ENCODE peak calls at places on chromosomes 2 and 18, in ten cellular contexts. B is brain microvascular endothelial cell; W is body of pancreas; A is esophagus muscularis mucosa; D is lower lobe of right lung; Z is aorta; K is CD8-positive, alpha-beta T cell; U is esophagus squamous epithelium; V is A549; X is transverse colon. G is an unnamed sample.

GRCh38 chr2:99399063-99399462 is 61.9 kb downstream of the EIF5B start:
- DNase-seq in B (no peak), W (no peak), A (no peak), D (no peak), Z (no peak), K (no peak), U (no peak), V (no peak), X (no peak), G (no peak)

GRCh38 chr2:37456479-37456878 is 112.0 kb downstream of the QPCT start:
- DNase-seq in B (no peak), W (no peak), A (no peak), D (no peak), Z (no peak), K (peak), U (no peak), V (no peak), X (no peak), G (no peak)

GRCh38 chr2:64063924-64064331 is 44.7 kb upstream of the VPS54 start:
- DNase-seq in B (peak), W (peak), A (no peak), D (no peak), Z (no peak), K (no peak), U (no peak), V (no peak), X (no peak), G (no peak)

GRCh38 chr2:38079111-38080052 is 3.4 kb upstream of the CYP1B1 start:
- DNase-seq in B (no peak), W (no peak), A (no peak), D (no peak), Z (peak), K (no peak), U (no peak), V (no peak), X (no peak), G (no peak)

GRCh38 chr18:80022613-80023012 is 11.6 kb upstream of the RBFA start:
- DNase-seq in B (no peak), W (no peak), A (no peak), D (no peak), Z (no peak), K (no peak), U (no peak), V (peak), X (no peak), G (no peak)

GRCh38 chr2:98908909-98909308 is 27.1 kb downstream of the CRACDL start:
- DNase-seq in B (peak), W (no peak), A (peak), D (no peak), Z (no peak), K (no peak), U (no peak), V (no peak), X (no peak), G (no peak)

GRCh38 chr2:157853211-157853610 is 22.9 kb downstream of the ACVR1 start:
- DNase-seq in B (no peak), W (no peak), A (no peak), D (no peak), Z (no peak), K (no peak), U (no peak), V (no peak), X (no peak), G (no peak)

GRCh38 chr2:226903179-226903578 is 67.3 kb downstream of the RHBDD1 start:
- DNase-seq in B (peak), W (no peak), A (no peak), D (no peak), Z (no peak), K (no peak), U (no peak), V (peak), X (no peak), G (no peak)

GRCh38 chr2:68278169-68278568 is 25.8 kb upstream of the PPP3R1 start:
- DNase-seq in B (no peak), W (no peak), A (no peak), D (no peak), Z (no peak), K (no peak), U (no peak), V (no peak), X (no peak), G (no peak)

GRCh38 chr2:235561450-235561849 is 67.6 kb downstream of the AGAP1 start:
- DNase-seq in B (no peak), W (no peak), A (no peak), D (no peak), Z (no peak), K (no peak), U (no peak), V (no peak), X (no peak), G (no peak)

GRCh38 chr2:35454966-35455638 is 900.5 kb upstream of the CRIM1 start:
- DNase-seq in B (peak), W (no peak), A (no peak), D (no peak), Z (no peak), K (no peak), U (no peak), V (peak), X (no peak), G (no peak)

GRCh38 chr2:135960598-135961551 is 24.6 kb downstream of the DARS1 start:
- DNase-seq in B (no peak), W (no peak), A (no peak), D (no peak), Z (no peak), K (no peak), U (no peak), V (no peak), X (no peak), G (no peak)

GRCh38 chr2:65053199-65053598 is 3.0 kb upstream of the CEP68 start:
- DNase-seq in B (no peak), W (no peak), A (no peak), D (no peak), Z (no peak), K (no peak), U (no peak), V (no peak), X (peak), G (peak)

GRCh38 chr2:232328038-232328435 is 50.5 kb upstream of the ALPP start:
- DNase-seq in B (no peak), W (no peak), A (no peak), D (peak), Z (peak), K (no peak), U (no peak), V (no peak), X (no peak), G (no peak)

GRCh38 chr18:78659748-78660147 is 319.9 kb upstream of the SALL3 start:
- DNase-seq in B (no peak), W (peak), A (no peak), D (no peak), Z (no peak), K (no peak), U (no peak), V (no peak), X (no peak), G (peak)

GRCh38 chr18:37551846-37552245 is 13.8 kb downstream of the CELF4 start:
- DNase-seq in B (no peak), W (no peak), A (no peak), D (no peak), Z (no peak), K (no peak), U (no peak), V (no peak), X (no peak), G (peak)

GRCh38 chr2:229492034-229492433 is 220.9 kb upstream of the PID1 start:
- DNase-seq in B (no peak), W (no peak), A (no peak), D (no peak), Z (no peak), K (no peak), U (no peak), V (no peak), X (no peak), G (no peak)

GRCh38 chr2:138015494-138015893 is 51.2 kb downstream of the HNMT start:
- DNase-seq in B (no peak), W (no peak), A (no peak), D (no peak), Z (no peak), K (no peak), U (no peak), V (no peak), X (no peak), G (no peak)

GRCh38 chr18:903703-904102 is 968 bp upstream of the ADCYAP1 start:
- DNase-seq in B (peak), W (peak), A (no peak), D (peak), Z (peak), K (no peak), U (no peak), V (peak), X (no peak), G (no peak)

GRCh38 chr2:132715554-132715953 is 45.5 kb upstream of the LYPD1 start:
- DNase-seq in B (no peak), W (no peak), A (no peak), D (no peak), Z (no peak), K (no peak), U (no peak), V (no peak), X (no peak), G (no peak)

GRCh38 chr2:110106642-110107041 is 9.0 kb downstream of the MALL start:
- DNase-seq in B (no peak), W (no peak), A (peak), D (peak), Z (no peak), K (no peak), U (no peak), V (peak), X (no peak), G (no peak)

GRCh38 chr18:69897397-69898108 is 50.1 kb downstream of the CD226 start:
- DNase-seq in B (no peak), W (no peak), A (no peak), D (no peak), Z (no peak), K (no peak), U (no peak), V (no peak), X (no peak), G (no peak)

GRCh38 chr18:50011813-50012445 is 183.0 kb downstream of the MYO5B start:
- DNase-seq in B (peak), W (no peak), A (no peak), D (no peak), Z (no peak), K (no peak), U (no peak), V (no peak), X (no peak), G (no peak)

GRCh38 chr18:74896390-74896991 is 298.8 kb downstream of the ZNF407 start:
- DNase-seq in B (no peak), W (peak), A (no peak), D (no peak), Z (no peak), K (peak), U (no peak), V (peak), X (peak), G (peak)

GRCh38 chr2:39140322-39140847 is 19.5 kb upstream of the SOS1 start:
- DNase-seq in B (no peak), W (no peak), A (no peak), D (no peak), Z (no peak), K (no peak), U (no peak), V (no peak), X (no peak), G (no peak)
- H3K27ac ChIP-seq in B (no peak), W (no peak), A (peak), D (no peak), Z (no peak), K (no peak), U (no peak), V (no peak), X (no peak), G (no peak)

GRCh38 chr2:239290618-239291504 is 110.0 kb downstream of the HDAC4 start:
- DNase-seq in B (no peak), W (peak), A (no peak), D (peak), Z (peak), K (no peak), U (no peak), V (no peak), X (peak), G (no peak)
- H3K27ac ChIP-seq in B (no peak), W (no peak), A (peak), D (no peak), Z (peak), K (no peak), U (peak), V (no peak), X (peak), G (peak)

DNA sequence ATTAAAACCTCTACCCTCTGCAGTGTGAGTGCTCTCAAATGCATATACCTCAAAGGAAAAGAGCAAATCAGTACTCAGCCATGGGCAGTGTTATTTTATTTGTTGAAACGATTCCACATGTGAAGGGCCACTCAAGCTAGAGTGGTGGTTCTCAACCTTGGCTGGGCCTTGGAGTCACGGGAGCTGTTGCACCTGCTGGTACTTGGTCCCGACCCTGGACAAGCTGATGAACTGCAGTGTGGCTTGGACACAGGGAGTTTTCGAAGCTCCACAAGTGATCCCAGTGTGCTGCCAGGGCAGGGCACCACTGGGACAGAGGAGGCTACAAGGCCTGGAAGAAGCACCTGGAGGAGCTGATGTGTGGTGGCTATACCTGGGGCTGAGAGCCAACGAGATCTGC is 19.7 kb downstream of the GNLY start:
- DNase-seq in B (no peak), W (no peak), A (no peak), D (peak), Z (no peak), K (no peak), U (no peak), V (no peak), X (no peak), G (no peak)
- H3K27ac ChIP-seq in B (no peak), W (no peak), A (no peak), D (peak), Z (no peak), K (no peak), U (no peak), V (no peak), X (no peak), G (no peak)

GRCh38 chr2:134218928-134219707 is 34.8 kb upstream of the MGAT5 start:
- DNase-seq in B (no peak), W (no peak), A (no peak), D (peak), Z (no peak), K (peak), U (no peak), V (no peak), X (peak), G (no peak)
- H3K27ac ChIP-seq in B (no peak), W (no peak), A (no peak), D (no peak), Z (no peak), K (no peak), U (no peak), V (no peak), X (peak), G (no peak)

GRCh38 chr2:222813177-222813843 is 47.5 kb upstream of the ACSL3 start:
- DNase-seq in B (no peak), W (no peak), A (no peak), D (no peak), Z (no peak), K (no peak), U (no peak), V (no peak), X (no peak), G (no peak)
- H3K27ac ChIP-seq in B (no peak), W (no peak), A (no peak), D (no peak), Z (no peak), K (no peak), U (peak), V (peak), X (no peak), G (no peak)

GRCh38 chr2:47128705-47129104 is 26.4 kb downstream of the STPG4 start:
- DNase-seq in B (no peak), W (no peak), A (no peak), D (no peak), Z (no peak), K (no peak), U (no peak), V (no peak), X (no peak), G (no peak)
- H3K27ac ChIP-seq in B (no peak), W (no peak), A (no peak), D (no peak), Z (no peak), K (no peak), U (no peak), V (peak), X (no peak), G (no peak)

GRCh38 chr2:215793747-215794595 is 219.4 kb downstream of the MREG start:
- DNase-seq in B (peak), W (no peak), A (no peak), D (no peak), Z (no peak), K (no peak), U (no peak), V (peak), X (peak), G (peak)
- H3K27ac ChIP-seq in B (peak), W (no peak), A (peak), D (peak), Z (no peak), K (no peak), U (peak), V (peak), X (peak), G (no peak)

GRCh38 chr2:196155597-196155996 is 15.8 kb downstream of the STK17B start:
- DNase-seq in B (no peak), W (no peak), A (no peak), D (no peak), Z (no peak), K (no peak), U (no peak), V (no peak), X (no peak), G (no peak)

GRCh38 chr2:196162586-196163180 is 8.7 kb downstream of the STK17B start:
- DNase-seq in B (no peak), W (no peak), A (no peak), D (no peak), Z (no peak), K (no peak), U (no peak), V (no peak), X (no peak), G (no peak)

GRCh38 chr2:196160966-196161365 is 10.4 kb downstream of the STK17B start:
- DNase-seq in B (no peak), W (no peak), A (no peak), D (no peak), Z (no peak), K (no peak), U (no peak), V (no peak), X (no peak), G (no peak)

GRCh38 chr2:196160101-196160500 is 11.3 kb downstream of the STK17B start:
- DNase-seq in B (peak), W (no peak), A (no peak), D (no peak), Z (no peak), K (no peak), U (peak), V (peak), X (peak), G (no peak)

DNA sequence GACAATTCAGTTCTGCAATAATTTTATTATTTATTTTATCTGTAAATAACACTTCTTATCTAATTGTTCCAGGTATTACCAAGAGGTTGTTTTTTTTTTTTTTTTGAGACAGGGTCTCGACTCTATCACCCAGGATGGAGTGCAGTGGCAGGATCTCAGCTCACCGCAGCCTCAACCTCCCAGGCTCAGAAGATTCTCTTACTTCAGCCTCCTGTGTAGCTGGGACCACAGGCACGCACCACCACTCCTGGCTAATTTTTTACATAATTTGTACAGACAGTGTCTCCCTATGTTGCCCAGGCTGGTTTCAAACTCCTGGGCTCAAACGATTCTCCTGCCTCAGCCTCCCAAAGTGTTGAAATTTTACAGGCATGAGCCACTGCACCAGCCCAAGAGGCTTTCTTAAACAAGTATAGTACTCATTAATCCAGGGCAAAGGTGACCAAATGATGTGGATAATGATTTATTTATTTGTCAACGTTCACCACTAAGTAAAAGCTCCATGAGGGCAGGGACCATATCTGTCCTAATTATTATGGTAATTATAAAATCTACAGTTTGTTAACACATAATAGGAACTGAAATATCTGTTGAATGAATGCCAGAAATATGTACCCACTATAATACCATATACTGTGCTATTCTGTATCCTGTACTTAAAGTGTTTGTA is 12.0 kb downstream of the STK17B start:
- DNase-seq in B (no peak), W (no peak), A (no peak), D (no peak), Z (no peak), K (no peak), U (no peak), V (no peak), X (no peak), G (no peak)
- H3K27ac ChIP-seq in B (peak), W (no peak), A (no peak), D (peak), Z (no peak), K (peak), U (peak), V (no peak), X (peak), G (no peak)

DNA sequence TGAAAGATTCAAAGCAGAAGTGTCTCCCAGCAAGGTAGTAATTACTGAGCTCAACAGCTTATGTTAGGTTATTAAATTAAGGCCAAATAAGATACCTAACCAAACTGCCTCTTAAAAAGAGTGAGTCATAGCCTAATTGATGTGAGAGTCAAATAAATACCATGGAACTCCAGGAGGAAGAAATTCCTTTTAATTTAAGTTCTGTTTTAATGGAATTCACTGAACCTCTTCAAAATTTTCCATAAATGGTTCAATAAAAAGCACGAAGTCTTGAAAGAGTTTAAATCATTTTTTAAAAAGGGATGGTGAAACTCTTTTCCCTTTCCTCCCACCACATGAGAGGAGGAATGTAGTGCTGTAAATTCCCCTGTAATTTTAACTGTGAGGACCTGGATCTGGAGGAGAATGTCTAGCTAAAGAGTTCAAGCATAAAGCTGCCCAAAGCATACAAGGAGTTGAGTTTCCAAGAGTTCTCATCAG is 180.8 kb upstream of the MMADHC start:
- DNase-seq in B (no peak), W (no peak), A (no peak), D (no peak), Z (no peak), K (no peak), U (no peak), V (no peak), X (no peak), G (no peak)
- H3K27ac ChIP-seq in B (peak), W (no peak), A (no peak), D (no peak), Z (no peak), K (no peak), U (no peak), V (peak), X (no peak), G (no peak)

GRCh38 chr2:200159366-200159720 is 147.2 kb upstream of the SPATS2L start:
- DNase-seq in B (no peak), W (no peak), A (peak), D (no peak), Z (no peak), K (no peak), U (no peak), V (no peak), X (no peak), G (no peak)
- H3K27ac ChIP-seq in B (no peak), W (no peak), A (no peak), D (no peak), Z (no peak), K (no peak), U (no peak), V (no peak), X (no peak), G (no peak)